ENCODE peak calls at places on chromosomes 6 and 20, in eight cellular contexts. G, K, Z, U, A, P, I and M are unnamed samples.
A peak's percentile ranks its signal among the peaks of the same experiment; 100 is the strongest.

GRCh38 chr20:9903048-9903651 is 64.3 kb upstream of the PAK5 start:
- DNase-seq in G (peak; percentile 18), K (no peak), Z (peak; percentile 20), U (peak; percentile 25), A (no peak), P (peak; percentile 15), I (no peak), M (no peak)

GRCh38 chr6:35087361-35088280 is 53.5 kb downstream of the TCP11 start:
- DNase-seq in G (no peak), K (no peak), Z (no peak), U (no peak), A (no peak), P (no peak), I (no peak), M (no peak)

GRCh38 chr6:26660096-26660425 is 515 bp upstream of the ZNF322 start:
- DNase-seq in G (peak; percentile 63), K (no peak), Z (peak; percentile 45), U (no peak), A (no peak), P (no peak), I (peak; percentile 24), M (peak; percentile 11)

GRCh38 chr6:96197241-96197640 is 181.5 kb downstream of the FUT9 start:
- DNase-seq in G (no peak), K (no peak), Z (no peak), U (no peak), A (no peak), P (no peak), I (no peak), M (no peak)

GRCh38 chr6:80143312-80143960 is 37.0 kb downstream of the BCKDHB start:
- DNase-seq in G (peak; percentile 86), K (peak; percentile 86), Z (no peak), U (peak; percentile 98), A (peak; percentile 81), P (no peak), I (no peak), M (no peak)

GRCh38 chr20:46928580-46929132 is 34.0 kb downstream of the EYA2 start:
- DNase-seq in G (peak; percentile 25), K (peak; percentile 66), Z (no peak), U (no peak), A (no peak), P (no peak), I (no peak), M (no peak)

GRCh38 chr20:60467078-60467477 is 508.9 kb downstream of the CDH26 start:
- DNase-seq in G (no peak), K (no peak), Z (no peak), U (no peak), A (no peak), P (no peak), I (no peak), M (no peak)

GRCh38 chr6:119454694-119455093 is 105.1 kb upstream of the MAN1A1 start:
- DNase-seq in G (no peak), K (peak; percentile 57), Z (no peak), U (no peak), A (no peak), P (no peak), I (no peak), M (no peak)

GRCh38 chr6:114040871-114041270 is 69.9 kb upstream of the HDAC2 start:
- DNase-seq in G (peak; percentile 29), K (peak; percentile 34), Z (no peak), U (no peak), A (no peak), P (no peak), I (no peak), M (no peak)

GRCh38 chr6:21111399-21111725 is 482.2 kb upstream of the SOX4 start:
- DNase-seq in G (no peak), K (no peak), Z (no peak), U (peak; percentile 20), A (no peak), P (peak; percentile 86), I (no peak), M (no peak)

GRCh38 chr20:13839421-13840092 is 54.7 kb downstream of the NDUFAF5 start:
- DNase-seq in G (peak; percentile 27), K (peak; percentile 96), Z (no peak), U (peak; percentile 35), A (peak; percentile 28), P (no peak), I (no peak), M (peak; percentile 23)

GRCh38 chr20:19969507-19970255 is 47.5 kb upstream of the NAA20 start:
- DNase-seq in G (no peak), K (peak; percentile 33), Z (no peak), U (no peak), A (no peak), P (no peak), I (no peak), M (no peak)

GRCh38 chr6:135904666-135905065 is 53.2 kb downstream of the PDE7B start:
- DNase-seq in G (no peak), K (no peak), Z (no peak), U (peak; percentile 51), A (no peak), P (no peak), I (no peak), M (no peak)

GRCh38 chr6:148203970-148204369 is 138.7 kb upstream of the SASH1 start:
- DNase-seq in G (peak; percentile 5), K (peak; percentile 68), Z (peak; percentile 72), U (no peak), A (no peak), P (no peak), I (peak; percentile 83), M (peak; percentile 80)

GRCh38 chr6:148074291-148074690 is 268.3 kb upstream of the SASH1 start:
- DNase-seq in G (no peak), K (no peak), Z (no peak), U (no peak), A (no peak), P (no peak), I (no peak), M (no peak)

GRCh38 chr6:50091641-50092040 is 41.9 kb upstream of the DEFB112 start:
- DNase-seq in G (no peak), K (peak; percentile 67), Z (no peak), U (peak; percentile 57), A (no peak), P (no peak), I (no peak), M (no peak)

GRCh38 chr20:39630215-39630614 is 668.1 kb downstream of the DHX35 start:
- DNase-seq in G (no peak), K (peak; percentile 31), Z (no peak), U (no peak), A (peak; percentile 35), P (peak; percentile 55), I (no peak), M (no peak)

GRCh38 chr6:7827142-7827541 is 83.4 kb downstream of the TXNDC5 start:
- DNase-seq in G (peak; percentile 53), K (peak; percentile 63), Z (no peak), U (no peak), A (no peak), P (no peak), I (no peak), M (no peak)

GRCh38 chr6:34517966-34518365 is 38.2 kb downstream of the SPDEF start:
- DNase-seq in G (no peak), K (no peak), Z (no peak), U (no peak), A (no peak), P (no peak), I (no peak), M (no peak)

GRCh38 chr6:41723178-41723935 is 12.1 kb downstream of the TFEB start:
- DNase-seq in G (peak; percentile 95), K (peak; percentile 91), Z (peak; percentile 94), U (peak; percentile 92), A (peak; percentile 50), P (no peak), I (no peak), M (peak; percentile 69)

GRCh38 chr6:141395443-141396008 is 737.2 kb upstream of the GJE1 start:
- DNase-seq in G (no peak), K (no peak), Z (no peak), U (no peak), A (no peak), P (no peak), I (no peak), M (no peak)

GRCh38 chr6:157023958-157024357 is 246.8 kb downstream of the ARID1B start:
- DNase-seq in G (peak; percentile 86), K (peak; percentile 73), Z (no peak), U (no peak), A (no peak), P (no peak), I (no peak), M (no peak)

GRCh38 chr20:60976913-60977312 is 275.1 kb upstream of the CDH4 start:
- DNase-seq in G (no peak), K (no peak), Z (no peak), U (no peak), A (no peak), P (no peak), I (no peak), M (no peak)

GRCh38 chr20:62511915-62512610 is 36.3 kb upstream of the GATA5 start:
- DNase-seq in G (no peak), K (no peak), Z (no peak), U (no peak), A (no peak), P (no peak), I (no peak), M (no peak)

GRCh38 chr6:148967546-148967945 is 220.7 kb downstream of the UST start:
- DNase-seq in G (no peak), K (no peak), Z (no peak), U (no peak), A (no peak), P (peak; percentile 36), I (no peak), M (no peak)

GRCh38 chr6:107657755-107658461 is 166.2 kb downstream of the SCML4 start:
- DNase-seq in G (peak; percentile 88), K (no peak), Z (peak; percentile 99), U (no peak), A (no peak), P (peak; percentile 88), I (peak; percentile 35), M (no peak)

GRCh38 chr6:40426341-40427066 is 160.7 kb downstream of the LRFN2 start:
- DNase-seq in G (no peak), K (no peak), Z (no peak), U (no peak), A (no peak), P (no peak), I (no peak), M (no peak)

GRCh38 chr6:21748343-21749063 is 155.0 kb downstream of the SOX4 start:
- DNase-seq in G (peak; percentile 73), K (peak; percentile 22), Z (peak; percentile 4), U (peak; percentile 73), A (no peak), P (peak; percentile 89), I (no peak), M (no peak)

GRCh38 chr6:110484321-110484720 is 7.9 kb upstream of the SLC22A16 start:
- DNase-seq in G (peak; percentile 91), K (no peak), Z (no peak), U (peak; percentile 60), A (no peak), P (no peak), I (no peak), M (no peak)

GRCh38 chr20:24504331-24505285 is 35.2 kb downstream of the SYNDIG1 start:
- DNase-seq in G (no peak), K (no peak), Z (no peak), U (no peak), A (no peak), P (no peak), I (no peak), M (no peak)

GRCh38 chr20:54407446-54407845 is 67.9 kb upstream of the DOK5 start:
- DNase-seq in G (no peak), K (no peak), Z (no peak), U (no peak), A (no peak), P (no peak), I (no peak), M (no peak)

GRCh38 chr20:17667445-17667844 is 14.6 kb downstream of the RRBP1 start:
- DNase-seq in G (no peak), K (no peak), Z (no peak), U (no peak), A (no peak), P (no peak), I (no peak), M (no peak)